ENCODE peak calls at places on chromosome 6, in eight cellular contexts. D, M, E, R, T, V, Q and I are unnamed samples.

GRCh38 chr6:15358579-15359327 is 112.9 kb downstream of the JARID2 start:
- DNase-seq in D (no peak), M (no peak), E (no peak), R (no peak), T (no peak), V (no peak), Q (no peak), I (no peak)

GRCh38 chr6:12261502-12261901 is 28.7 kb upstream of the EDN1 start:
- DNase-seq in D (no peak), M (no peak), E (no peak), R (no peak), T (no peak), V (no peak), Q (no peak), I (no peak)

GRCh38 chr6:45843848-45844521 is 171.7 kb downstream of the CLIC5 start:
- DNase-seq in D (no peak), M (no peak), E (no peak), R (no peak), T (no peak), V (no peak), Q (no peak), I (no peak)

GRCh38 chr6:127496471-127496870 is 22.7 kb downstream of the MTCL3 start:
- DNase-seq in D (no peak), M (no peak), E (no peak), R (no peak), T (no peak), V (no peak), Q (no peak), I (no peak)

GRCh38 chr6:74448850-74449249 is 752.8 kb downstream of the CD109 start:
- DNase-seq in D (no peak), M (no peak), E (no peak), R (no peak), T (no peak), V (no peak), Q (no peak), I (no peak)

GRCh38 chr6:14665827-14666724 is 548.5 kb downstream of the CD83 start:
- DNase-seq in D (peak; percentile 63), M (no peak), E (no peak), R (no peak), T (peak; percentile 33), V (no peak), Q (no peak), I (no peak)

GRCh38 chr6:157951828-157952227 is 29.8 kb upstream of the SYNJ2 start:
- DNase-seq in D (no peak), M (no peak), E (no peak), R (no peak), T (no peak), V (no peak), Q (no peak), I (no peak)

GRCh38 chr6:110053395-110054240 is 75.5 kb downstream of the GPR6 start:
- DNase-seq in D (peak; percentile 23), M (no peak), E (no peak), R (no peak), T (no peak), V (no peak), Q (peak; percentile 36), I (no peak)